ENCODE peak calls at places on chromosomes 11 and 22, in five cellular contexts. R is astrocyte, O is HepG2, E is small intestine, W is endodermal cell. U is an unnamed sample.
A peak's percentile ranks its signal among the peaks of the same experiment; 100 is the strongest.

GRCh38 chr11:36498721-36499120 is 11.4 kb downstream of the TRAF6 start:
- DNase-seq in R (no peak), O (no peak), E (no peak), W (no peak), U (no peak)

GRCh38 chr11:10351768-10352641 is 47.1 kb downstream of the ADM start:
- DNase-seq in R (peak; percentile 77), O (peak; percentile 89), E (peak; percentile 63), W (peak; percentile 96), U (peak; percentile 57)

GRCh38 chr11:3130269-3131071 is 34.6 kb downstream of the OSBPL5 start:
- DNase-seq in R (no peak), O (no peak), E (no peak), W (peak; percentile 60), U (no peak)

GRCh38 chr11:62705401-62705800 is 1.8 kb downstream of the BSCL2 start:
- DNase-seq in R (no peak), O (no peak), E (no peak), W (peak; percentile 61), U (no peak)

GRCh38 chr11:73195191-73196007 is 22.7 kb upstream of the P2RY2 start:
- DNase-seq in R (no peak), O (peak; percentile 48), E (peak; percentile 80), W (no peak), U (peak; percentile 75)

GRCh38 chr11:19370100-19370861 is 129.5 kb upstream of the E2F8 start:
- DNase-seq in R (peak; percentile 20), O (no peak), E (no peak), W (no peak), U (no peak)

GRCh38 chr11:72643547-72643946 is 30.7 kb downstream of the PDE2A start:
- DNase-seq in R (no peak), O (no peak), E (no peak), W (no peak), U (no peak)

GRCh38 chr22:43381693-43382092 is 30.1 kb upstream of the MPPED1 start:
- DNase-seq in R (no peak), O (no peak), E (peak; percentile 55), W (peak; percentile 17), U (no peak)

GRCh38 chr11:12137005-12137690 is 26.8 kb downstream of the MICAL2 start:
- DNase-seq in R (no peak), O (peak; percentile 28), E (peak; percentile 32), W (no peak), U (peak; percentile 82)

GRCh38 chr22:33105501-33105911 is 47.3 kb upstream of the SYN3 start:
- DNase-seq in R (peak; percentile 4), O (no peak), E (no peak), W (no peak), U (no peak)

GRCh38 chr22:43921361-43921760 is 2.2 kb upstream of the PNPLA3 start:
- DNase-seq in R (peak; percentile 90), O (peak; percentile 44), E (no peak), W (no peak), U (no peak)

GRCh38 chr22:38868886-38869381 is 3.1 kb downstream of the CBX6 start:
- DNase-seq in R (no peak), O (peak; percentile 64), E (peak; percentile 69), W (peak; percentile 95), U (peak; percentile 81)

GRCh38 chr22:38868286-38868721 is 3.7 kb downstream of the CBX6 start:
- DNase-seq in R (no peak), O (no peak), E (no peak), W (peak; percentile 37), U (no peak)

GRCh38 chr22:38870791-38871359 is 1.1 kb downstream of the CBX6 start:
- DNase-seq in R (no peak), O (no peak), E (no peak), W (no peak), U (no peak)

GRCh38 chr22:38870312-38870741 is 1.7 kb downstream of the CBX6 start:
- DNase-seq in R (peak; percentile 48), O (peak; percentile 78), E (peak; percentile 64), W (peak; percentile 95), U (peak; percentile 90)

GRCh38 chr22:38869663-38870062 is 2.4 kb downstream of the CBX6 start:
- DNase-seq in R (no peak), O (no peak), E (no peak), W (peak; percentile 26), U (no peak)
- H3K36me3 ChIP-seq in R (no peaks in the 10 kb centered on the region), O (no peaks in the 10 kb centered on the region), E (no peaks in the 10 kb centered on the region), W (peaks cover 23% of the 10 kb centered on the region), U (no peaks in the 10 kb centered on the region)

GRCh38 chr11:63909621-63910506 is 7.1 kb downstream of the RCOR2 start:
- DNase-seq in R (no peak), O (no peak), E (no peak), W (peak; percentile 78), U (no peak)
- H3K27ac ChIP-seq in R (no peak overlapping the region), O (no peak overlapping the region), E (no peak overlapping the region), W (peak overlapping the region; percentile 78), U (no peak overlapping the region)

GRCh38 chr11:13358871-13359270 is 81.3 kb downstream of the BMAL1 start:
- DNase-seq in R (peak; percentile 64), O (no peak), E (no peak), W (no peak), U (no peak)

GRCh38 chr11:13355191-13355590 is 77.6 kb downstream of the BMAL1 start:
- DNase-seq in R (no peak), O (no peak), E (no peak), W (no peak), U (no peak)

GRCh38 chr11:13352711-13353110 is 75.1 kb downstream of the BMAL1 start:
- DNase-seq in R (no peak), O (no peak), E (no peak), W (no peak), U (no peak)

GRCh38 chr11:13354335-13354734 is 76.7 kb downstream of the BMAL1 start:
- DNase-seq in R (no peak), O (no peak), E (peak; percentile 15), W (peak; percentile 85), U (no peak)

DNA sequence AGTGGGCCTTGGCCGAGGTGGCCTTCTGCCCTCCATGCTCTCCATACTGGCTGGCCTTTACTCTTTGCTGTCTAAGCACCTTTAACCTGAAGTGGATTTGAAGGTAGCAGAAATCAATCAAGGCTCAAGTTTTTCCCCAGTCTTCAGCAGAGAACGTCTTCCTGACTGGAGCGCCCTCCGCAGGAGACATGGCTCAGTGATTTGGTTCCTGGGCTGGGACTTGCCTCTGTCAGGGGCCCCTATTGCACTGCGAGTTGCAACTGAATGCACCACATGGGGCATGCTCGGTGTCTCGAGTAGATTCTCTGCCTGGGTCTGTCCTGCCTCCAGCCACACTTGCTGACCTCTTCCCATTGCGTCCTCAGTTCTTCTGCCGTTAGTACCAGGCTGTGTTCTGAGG is 79.6 kb downstream of the BMAL1 start:
- DNase-seq in R (no peak), O (no peak), E (no peak), W (peak; percentile 80), U (no peak)
- H3K36me3 ChIP-seq in R (peaks cover 3% of the 10 kb centered on the region), O (no peaks in the 10 kb centered on the region), E (peaks cover 29% of the 10 kb centered on the region), W (no peaks in the 10 kb centered on the region), U (no peaks in the 10 kb centered on the region)

GRCh38 chr22:29078036-29078868 is 5.4 kb downstream of the KREMEN1 start:
- DNase-seq in R (no peak), O (no peak), E (no peak), W (no peak), U (no peak)

GRCh38 chr22:29081499-29082236 is 8.8 kb downstream of the KREMEN1 start:
- DNase-seq in R (no peak), O (no peak), E (peak; percentile 42), W (no peak), U (no peak)

GRCh38 chr22:29079218-29079901 is 6.5 kb downstream of the KREMEN1 start:
- DNase-seq in R (peak; percentile 21), O (no peak), E (peak; percentile 85), W (no peak), U (peak; percentile 70)

GRCh38 chr22:29078869-29079207 is 6.0 kb downstream of the KREMEN1 start:
- DNase-seq in R (no peak), O (no peak), E (peak; percentile 20), W (no peak), U (no peak)

GRCh38 chr22:29080061-29080975 is 7.5 kb downstream of the KREMEN1 start:
- DNase-seq in R (no peak), O (no peak), E (no peak), W (no peak), U (no peak)
- H3K27ac ChIP-seq in R (no peak overlapping the region), O (no peak overlapping the region), E (no peak overlapping the region), W (peak overlapping the region; percentile 76), U (no peak overlapping the region)

DNA sequence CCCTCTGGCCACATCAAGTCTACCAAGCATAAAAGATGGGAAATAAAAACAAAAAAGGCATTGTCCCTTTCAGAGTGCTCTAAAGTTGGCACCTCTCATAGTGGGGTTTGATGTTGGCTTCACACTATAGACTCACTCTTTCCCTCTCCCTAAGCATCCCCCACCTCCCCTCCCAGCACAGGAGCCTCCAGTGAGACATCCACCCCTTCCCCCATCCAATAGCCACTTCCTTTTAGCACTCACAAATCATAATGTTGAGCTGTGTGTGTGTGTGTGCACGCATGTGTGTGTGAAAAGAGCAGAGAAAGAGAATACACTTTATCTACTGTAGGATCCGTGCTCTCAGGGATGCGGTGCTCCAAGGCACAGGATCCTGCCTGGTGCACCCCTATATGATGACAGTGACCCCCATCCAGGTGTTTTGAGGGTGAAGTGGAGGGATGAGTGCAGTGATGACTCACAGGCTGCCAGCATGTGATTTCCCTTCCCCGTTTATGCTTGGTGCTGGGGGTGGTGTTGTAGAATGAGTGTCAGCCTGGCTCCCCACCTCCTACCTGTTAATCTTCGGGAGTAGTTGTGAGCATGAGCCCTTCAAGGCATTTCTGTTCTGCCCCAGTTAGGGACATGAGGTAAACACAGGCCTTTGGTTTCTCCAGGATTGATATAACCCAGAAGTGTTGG is 235.2 kb upstream of the B3GAT1 start:
- DNase-seq in R (no peak), O (no peak), E (no peak), W (peak; percentile 47), U (no peak)
- H3K36me3 ChIP-seq in R (no peaks in the 10 kb centered on the region), O (no peaks in the 10 kb centered on the region), E (no peaks in the 10 kb centered on the region), W (no peaks in the 10 kb centered on the region), U (no peaks in the 10 kb centered on the region)

GRCh38 chr22:29072979-29073617 is at the start of gene KREMEN1:
- DNase-seq in R (no peak), O (no peak), E (no peak), W (peak; percentile 76), U (peak; percentile 34)

GRCh38 chr22:29074276-29074625 is 1.4 kb downstream of the KREMEN1 start:
- DNase-seq in R (no peak), O (no peak), E (peak; percentile 20), W (no peak), U (peak; percentile 38)

GRCh38 chr22:29072193-29072978 is 449 bp upstream of the KREMEN1 start:
- DNase-seq in R (no peak), O (peak; percentile 89), E (peak; percentile 95), W (peak; percentile 99), U (peak; percentile 98)

GRCh38 chr22:29071261-29072045 is 1.4 kb upstream of the KREMEN1 start:
- DNase-seq in R (peak; percentile 20), O (peak; percentile 71), E (peak; percentile 70), W (peak; percentile 88), U (peak; percentile 78)

DNA sequence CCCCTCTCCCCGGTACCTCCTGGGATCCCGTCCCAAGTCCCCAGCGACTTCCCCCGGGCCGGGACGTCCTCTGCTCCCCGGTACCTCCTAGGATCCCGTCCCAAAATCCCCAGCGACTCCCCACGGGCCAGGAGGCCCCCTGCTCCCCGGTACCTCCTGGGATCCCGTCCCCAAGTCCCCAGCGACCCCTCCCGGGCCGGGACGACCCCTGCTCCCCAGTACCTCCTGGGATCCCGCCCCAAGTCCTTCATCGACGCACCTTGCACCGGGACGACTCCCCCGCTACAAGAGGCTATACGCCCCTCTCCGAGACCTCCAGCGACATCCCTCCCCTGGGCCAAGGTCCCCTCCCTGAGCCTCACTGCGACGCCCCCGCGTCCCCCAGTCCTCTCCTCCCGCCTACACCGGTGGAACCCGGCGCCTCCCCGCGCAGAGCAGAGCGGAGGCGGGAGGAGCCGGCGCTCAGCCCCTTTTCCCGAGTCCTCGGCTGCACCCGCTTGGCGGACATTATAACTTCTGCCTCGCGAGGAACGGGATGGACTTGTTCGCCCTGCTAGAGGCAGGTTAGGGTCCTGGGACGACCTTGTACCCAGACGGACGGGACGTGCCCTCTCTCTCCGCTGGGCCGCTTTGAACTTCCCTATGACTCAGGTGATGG is 912 bp downstream of the KREMEN1 start:
- DNase-seq in R (no peak), O (peak; percentile 54), E (peak; percentile 52), W (peak; percentile 88), U (peak; percentile 65)
- H3K27ac ChIP-seq in R (no peak overlapping the region), O (no peak overlapping the region), E (peak overlapping the region; percentile 53), W (no peak overlapping the region), U (peak overlapping the region; percentile 1)

U was measured in colonic mucosa.